ENCODE peak calls at places on chromosomes 2 and 18, in ten cellular contexts. L, C, H, B, S, I, G, P, J and O are unnamed samples.

GRCh38 chr2:73822276-73822675 is 6.5 kb upstream of the STAMBP start:
- DNase-seq in J (no peak), G (peak), L (no peak), C (no peak), I (no peak), B (no peak), P (no peak), S (no peak), H (no peak), O (no peak)

GRCh38 chr2:30358351-30358750 is 88.7 kb upstream of the LCLAT1 start:
- DNase-seq in C (no peak), B (no peak), G (no peak), I (no peak), L (no peak), S (no peak), P (no peak), H (no peak), J (no peak), O (no peak)

GRCh38 chr2:107374261-107374660 is 452.4 kb upstream of the RGPD4 start:
- DNase-seq in I (no peak), H (no peak), P (no peak), C (no peak), J (no peak), L (no peak), B (no peak), S (no peak), G (no peak), O (no peak)

GRCh38 chr2:220293966-220294365 is 666.5 kb downstream of the SLC4A3 start:
- DNase-seq in L (no peak), B (no peak), J (no peak), G (no peak), P (no peak), C (no peak), H (no peak), I (no peak), S (no peak), O (no peak)

GRCh38 chr2:55010915-55011314 is 39.3 kb downstream of the RTN4 start:
- DNase-seq in I (no peak), L (no peak), P (no peak), S (no peak), G (no peak), J (no peak), H (no peak), C (no peak), B (no peak), O (peak)

GRCh38 chr2:85862426-85862825 is 26.4 kb downstream of the ST3GAL5 start:
- DNase-seq in L (no peak), I (no peak), J (no peak), P (no peak), G (no peak), H (no peak), B (no peak), C (no peak), S (no peak), O (no peak)

GRCh38 chr2:105517814-105518705 is 119.2 kb upstream of the FHL2 start:
- DNase-seq in B (no peak), H (no peak), G (no peak), J (peak), S (no peak), L (no peak), C (peak), I (no peak), P (peak), O (no peak)

GRCh38 chr2:158457826-158458616 is 1.3 kb downstream of the PKP4 start:
- DNase-seq in C (peak), P (peak), H (peak), I (peak), B (peak), J (peak), L (peak), G (no peak), S (peak), O (peak)

GRCh38 chr18:31050635-31051034 is 8.1 kb upstream of the DSC3 start:
- DNase-seq in I (no peak), C (no peak), B (no peak), P (no peak), H (no peak), J (no peak), L (no peak), G (no peak), S (no peak), O (no peak)

GRCh38 chr18:74351354-74351753 is 35.7 kb downstream of the C18orf63 start:
- DNase-seq in J (no peak), I (no peak), P (no peak), S (no peak), B (no peak), G (no peak), H (no peak), C (no peak), L (no peak), O (no peak)

GRCh38 chr18:46469186-46469915 is 187.7 kb downstream of the LOXHD1 start:
- DNase-seq in P (no peak), J (no peak), G (no peak), C (no peak), B (no peak), S (no peak), H (no peak), L (no peak), I (no peak), O (no peak)

GRCh38 chr2:100588071-100588786 is 25.4 kb downstream of the PDCL3 start:
- DNase-seq in C (no peak), G (peak), H (no peak), I (no peak), B (peak), J (no peak), S (no peak), L (peak), P (no peak), O (no peak)
- TF ChIP-seq EP300 in C (no peak), G (no peak), H (no peak), I (no peak), B (no peak), J (no peak), S (no peak), L (peak), P (no peak), O (no peak)

DNA sequence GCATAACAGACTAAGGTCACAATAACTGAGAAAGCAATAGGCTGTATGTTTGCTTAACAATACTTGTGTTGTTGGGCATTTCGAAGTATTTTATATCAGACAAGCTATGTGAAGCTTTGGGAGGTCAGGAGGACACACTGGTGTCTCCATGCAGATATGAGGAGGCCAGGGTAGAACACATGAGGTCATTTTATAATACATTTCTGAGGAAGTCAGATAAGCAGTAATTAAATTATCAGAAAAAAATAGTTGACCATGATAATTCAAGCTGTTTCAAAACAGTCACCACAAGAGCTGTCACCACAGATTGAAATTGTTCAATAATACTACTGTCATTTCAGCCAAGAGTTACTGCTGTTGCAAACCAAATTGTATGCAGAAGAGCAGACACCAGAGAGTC is 160.6 kb downstream of the RIT2 start:
- DNase-seq in B (no peak), S (no peak), H (no peak), P (no peak), I (no peak), G (no peak), C (no peak), L (no peak), J (no peak), O (no peak)
- TF ChIP-seq EP300 in B (no peak), S (no peak), H (no peak), P (no peak), I (no peak), G (no peak), C (no peak), L (no peak), J (no peak), O (no peak)

GRCh38 chr2:126971162-126971480 is 72.4 kb downstream of the TEX51 start:
- DNase-seq in P (no peak), L (no peak), H (no peak), G (no peak), S (no peak), C (no peak), J (no peak), B (no peak), I (no peak), O (no peak)

GRCh38 chr2:126972272-126972626 is 73.6 kb downstream of the TEX51 start:
- DNase-seq in C (no peak), H (no peak), I (no peak), J (no peak), S (no peak), L (no peak), B (no peak), G (no peak), P (no peak), O (no peak)

GRCh38 chr2:126973745-126974144 is 75.1 kb downstream of the TEX51 start:
- DNase-seq in I (no peak), L (no peak), B (no peak), P (no peak), C (no peak), S (no peak), J (no peak), H (no peak), G (no peak), O (no peak)

GRCh38 chr2:126970583-126970982 is 71.9 kb downstream of the TEX51 start:
- DNase-seq in P (no peak), S (no peak), G (no peak), L (no peak), B (no peak), H (no peak), J (no peak), C (no peak), I (no peak), O (no peak)

DNA sequence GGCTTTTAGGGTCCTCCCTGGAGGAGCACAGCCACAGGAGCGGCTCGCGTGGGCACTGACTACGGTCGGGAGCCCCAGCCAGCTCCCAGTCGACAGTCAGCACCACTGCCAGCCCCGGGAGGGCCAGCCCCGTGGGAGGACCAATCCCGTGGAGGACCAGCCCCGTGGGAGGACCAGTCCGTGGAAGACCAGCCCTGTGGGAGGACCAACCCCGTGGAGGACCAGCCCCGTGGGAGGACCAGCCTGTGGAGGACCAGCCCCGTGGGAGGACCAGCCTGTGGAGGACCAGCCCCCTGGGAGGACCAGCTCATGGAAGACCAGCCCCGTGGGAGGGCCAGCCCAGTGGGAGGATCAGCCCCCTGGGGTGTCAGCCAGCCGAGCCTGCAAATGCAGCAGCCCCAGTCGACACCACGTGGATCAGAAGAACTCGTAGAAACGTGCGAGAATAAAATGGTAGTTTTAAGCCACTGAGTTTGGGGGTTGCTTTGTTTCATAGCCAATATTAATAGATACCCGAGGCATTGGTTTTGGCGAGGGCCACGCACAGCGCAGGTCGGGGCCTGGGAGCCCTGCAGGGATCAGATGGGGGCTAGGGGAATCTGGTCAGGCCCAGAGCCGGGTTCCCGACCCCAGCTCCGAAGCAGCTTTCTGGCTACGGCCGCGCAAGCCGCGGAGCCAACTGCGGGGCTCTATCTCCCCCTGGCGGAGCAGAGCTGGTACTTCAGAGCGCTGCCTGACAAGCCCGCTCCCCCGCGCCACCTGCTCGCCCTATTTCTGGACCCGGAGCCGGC is 73.0 kb downstream of the TEX51 start:
- DNase-seq in I (peak), C (peak), B (no peak), S (peak), L (peak), G (no peak), H (peak), J (peak), P (peak), O (peak)
- TF ChIP-seq EP300 in I (no peak), C (no peak), B (no peak), S (no peak), L (no peak), G (no peak), H (no peak), J (no peak), P (no peak), O (no peak)

GRCh38 chr18:4356929-4357328 is 98.2 kb downstream of the DLGAP1 start:
- DNase-seq in G (no peak), I (no peak), S (no peak), P (no peak), L (no peak), H (no peak), B (no peak), C (no peak), J (no peak), O (no peak)

GRCh38 chr18:4351005-4351404 is 104.1 kb downstream of the DLGAP1 start:
- DNase-seq in B (no peak), C (no peak), L (no peak), P (no peak), G (no peak), I (no peak), S (no peak), H (no peak), J (no peak), O (no peak)

GRCh38 chr18:4358618-4359017 is 96.5 kb downstream of the DLGAP1 start:
- DNase-seq in L (no peak), P (no peak), J (no peak), I (no peak), B (no peak), G (no peak), S (peak), H (no peak), C (no peak), O (no peak)

GRCh38 chr18:4353853-4354418 is 101.2 kb downstream of the DLGAP1 start:
- DNase-seq in J (no peak), C (no peak), L (no peak), I (no peak), P (no peak), S (no peak), G (no peak), B (no peak), H (no peak), O (no peak)

DNA sequence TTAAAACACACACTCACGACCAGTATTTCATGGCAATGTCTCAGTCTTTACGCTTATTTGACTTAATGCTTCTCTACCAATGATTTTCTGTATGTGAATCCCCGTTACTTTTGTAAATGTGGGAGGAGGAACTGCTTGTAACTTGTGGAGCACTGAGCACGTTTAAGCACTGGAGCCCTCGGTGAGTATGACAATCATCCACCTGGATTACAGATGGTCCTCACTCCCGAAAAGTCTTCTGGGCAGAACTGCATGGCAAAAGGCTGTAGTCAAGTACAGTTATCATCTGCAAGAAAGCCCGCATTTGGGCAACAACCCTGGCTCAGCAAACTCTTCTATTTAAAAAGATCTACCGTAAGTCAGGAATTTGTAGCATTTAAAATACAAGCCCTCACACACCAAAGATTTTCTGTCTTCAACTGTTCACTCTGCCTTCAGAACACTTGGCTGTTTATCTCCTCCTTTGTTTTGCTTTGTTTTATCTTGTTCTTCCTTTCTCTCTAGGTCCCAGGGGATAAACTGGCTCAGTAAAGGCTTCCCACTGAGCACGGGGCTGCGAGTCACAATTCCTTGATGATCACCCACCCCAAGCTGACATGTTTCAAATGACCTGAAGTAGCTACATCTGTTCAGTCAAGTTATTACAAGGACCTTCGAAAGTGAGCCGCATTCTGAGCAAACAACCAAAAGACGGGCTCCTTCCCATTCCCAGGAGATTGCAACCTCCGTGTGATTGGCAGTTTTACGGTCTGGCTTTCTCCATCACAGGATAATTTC is 102.2 kb downstream of the DLGAP1 start:
- DNase-seq in H (no peak), B (no peak), G (no peak), P (no peak), L (no peak), C (no peak), S (peak), J (no peak), I (no peak), O (no peak)
- TF ChIP-seq EP300 in H (no peak), B (no peak), G (no peak), P (no peak), L (no peak), C (no peak), S (no peak), J (no peak), I (no peak), O (no peak)